ENCODE peak calls at places on chromosomes 16 and 17, in seven cellular contexts. U is IMR-90, A is HepG2, W is K562, Y is H1, C is HCT116, N is GM12878. Q is an unnamed sample.

GRCh38 chr16:88618182-88618955 is 20.0 kb upstream of the IL17C start:
- DNase-seq in C (no peak), N (no peak), U (peak), Y (no peak), A (peak), W (peak), Q (no peak)

GRCh38 chr17:20084621-20085282 is 75.6 kb downstream of the SPECC1 start:
- DNase-seq in A (no peak), C (no peak), W (no peak), N (no peak), U (no peak), Y (no peak), Q (no peak)

GRCh38 chr17:50318551-50319310 is 27.2 kb upstream of the XYLT2 start:
- DNase-seq in C (no peak), N (no peak), A (no peak), W (no peak), U (peak), Y (no peak), Q (no peak)

GRCh38 chr17:49437696-49438438 is 23.2 kb upstream of the PHB1 start:
- DNase-seq in A (no peak), U (no peak), C (no peak), Y (peak), N (no peak), W (no peak), Q (no peak)

GRCh38 chr16:71367243-71367976 is 8.9 kb downstream of the CALB2 start:
- DNase-seq in C (peak), N (peak), Y (peak), U (peak), A (peak), W (peak), Q (peak)

GRCh38 chr16:48811478-48811877 is 201.5 kb upstream of the N4BP1 start:
- DNase-seq in C (no peak), U (no peak), W (no peak), A (no peak), N (no peak), Y (no peak), Q (no peak)

GRCh38 chr16:30030841-30031413 is at the start of gene TLCD3B:
- DNase-seq in N (no peak), A (no peak), C (no peak), U (no peak), Y (peak), W (peak), Q (no peak)

GRCh38 chr17:76582660-76583059 is 3.0 kb downstream of the ST6GALNAC2 start:
- DNase-seq in C (no peak), Y (no peak), U (no peak), N (no peak), A (no peak), W (no peak), Q (no peak)

GRCh38 chr17:54848368-54848987 is 52.2 kb upstream of the TOM1L1 start:
- DNase-seq in U (no peak), Y (no peak), N (no peak), C (no peak), W (no peak), A (no peak), Q (no peak)

GRCh38 chr17:42436401-42436800 is 13.3 kb upstream of the CAVIN1 start:
- DNase-seq in W (peak), C (no peak), U (peak), Y (no peak), N (no peak), A (peak), Q (no peak)

GRCh38 chr17:694239-694638 is 20.4 kb downstream of the VPS53 start:
- DNase-seq in N (no peak), U (peak), Y (no peak), C (no peak), W (no peak), A (no peak), Q (peak)

GRCh38 chr17:57518587-57519118 is 226.4 kb downstream of the CCDC182 start:
- DNase-seq in N (no peak), A (no peak), Y (no peak), C (no peak), W (no peak), U (no peak), Q (no peak)

GRCh38 chr17:71118039-71118438 is 948.7 kb downstream of the KCNJ2 start:
- DNase-seq in C (peak), Y (no peak), N (no peak), A (no peak), U (peak), W (no peak), Q (peak)

GRCh38 chr16:89178453-89179147 is 7.1 kb downstream of the CDH15 start:
- DNase-seq in Y (no peak), N (no peak), W (no peak), U (no peak), C (no peak), A (no peak), Q (no peak)

GRCh38 chr16:56576585-56577299 is 11.9 kb downstream of the MT4 start:
- DNase-seq in Y (peak), C (peak), N (peak), A (peak), U (peak), W (peak), Q (peak)

GRCh38 chr16:20285993-20286499 is 41.3 kb downstream of the GP2 start:
- DNase-seq in W (no peak), U (no peak), Y (no peak), A (no peak), N (no peak), C (no peak), Q (no peak)

GRCh38 chr16:81151648-81152047 is 55.5 kb upstream of the GCSH start:
- DNase-seq in N (no peak), U (no peak), C (no peak), W (no peak), A (no peak), Y (no peak), Q (no peak)

GRCh38 chr17:27153005-27153404 is 140.9 kb upstream of the WSB1 start:
- DNase-seq in A (no peak), Y (no peak), W (no peak), U (peak), N (no peak), C (no peak), Q (no peak)

GRCh38 chr17:73942668-73943415 is 260.6 kb upstream of the RPL38 start:
- DNase-seq in N (no peak), U (no peak), W (no peak), A (no peak), Y (no peak), C (no peak), Q (no peak)
- TF ChIP-seq CEBPB in N (no peak), U (no peak), W (no peak), A (no peak), Y (no peak), C (no peak), Q (no peak)

DNA sequence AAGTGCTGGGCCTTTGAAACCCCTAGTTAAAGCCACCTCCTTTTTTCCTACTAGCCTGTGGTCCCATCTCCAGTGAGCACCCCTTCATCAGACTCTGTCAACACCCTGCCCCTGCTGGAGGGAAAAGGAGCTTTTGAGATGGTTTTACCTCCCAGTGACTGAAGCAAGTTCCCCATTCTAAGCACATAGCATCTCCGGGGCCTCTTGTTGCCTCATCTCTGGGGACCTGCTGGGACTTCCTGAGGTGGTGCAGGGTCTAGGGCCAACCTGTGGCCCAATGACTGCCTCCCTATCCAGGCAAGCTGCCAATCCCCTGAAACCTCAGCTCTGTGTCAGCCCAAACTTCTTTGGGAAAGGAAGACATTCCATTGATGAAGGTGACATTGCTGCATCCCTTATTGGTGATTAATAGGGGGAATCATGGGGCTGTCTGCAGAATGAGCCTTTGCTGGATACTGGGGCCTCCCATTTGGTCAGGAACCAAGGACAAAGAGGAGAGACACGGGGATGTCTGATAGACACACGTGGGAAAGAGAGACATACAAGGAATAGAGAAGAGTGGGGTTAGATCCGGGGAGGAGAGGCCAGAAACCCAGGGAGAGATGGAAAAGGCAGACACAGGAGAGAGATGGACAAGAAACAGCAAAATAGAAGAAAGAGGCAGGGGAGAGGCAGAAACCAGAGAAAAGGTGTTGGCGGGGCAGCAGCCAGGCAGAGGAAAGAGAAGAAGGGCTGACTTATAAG is 2.4 kb downstream of the C1QL1 start:
- DNase-seq in N (no peak), U (no peak), C (no peak), W (no peak), A (no peak), Y (no peak), Q (no peak)
- TF ChIP-seq CTCF in N (no peak), U (no peak), C (no peak), W (no peak), A (no peak), Y (no peak), Q (no peak)

DNA sequence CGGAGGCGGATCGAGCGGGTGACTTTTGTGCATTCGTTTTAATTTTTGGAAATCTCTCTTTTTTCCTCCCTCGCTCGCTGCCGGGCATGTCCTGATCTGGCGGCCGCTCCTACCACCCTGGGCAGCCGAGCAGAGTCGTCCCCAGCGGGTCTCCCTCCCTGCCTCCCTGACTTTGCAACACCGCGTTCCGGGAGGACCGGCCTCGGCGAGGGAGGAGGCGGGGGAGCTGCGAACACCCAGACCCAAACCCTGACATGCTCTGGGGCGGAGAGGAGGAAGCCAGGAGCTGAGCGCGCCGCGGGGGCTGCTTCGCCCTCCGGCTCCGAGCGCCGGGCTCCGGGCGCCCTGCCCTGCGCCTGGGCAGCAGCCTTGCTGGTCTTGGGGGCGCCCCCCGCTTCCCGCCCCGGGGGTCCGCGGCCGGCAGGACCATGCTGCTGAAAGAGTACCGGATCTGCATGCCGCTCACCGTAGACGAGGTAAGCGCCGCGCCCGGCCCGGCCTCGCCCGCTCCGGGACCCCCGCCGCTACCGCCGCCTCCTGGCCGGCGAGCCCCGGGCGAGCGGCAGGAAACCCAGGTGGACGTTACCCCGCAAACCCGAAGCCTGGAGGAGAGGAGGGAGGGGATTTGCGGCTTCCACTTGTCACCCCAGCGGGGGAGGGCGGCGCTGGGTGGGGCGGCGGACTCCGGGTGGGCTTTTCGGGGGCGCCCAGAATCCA is 804 bp downstream of the PITPNC1 start:
- DNase-seq in Y (no peak), C (no peak), W (peak), N (no peak), U (peak), A (no peak), Q (peak)
- TF ChIP-seq CEBPB in Y (no peak), C (no peak), W (no peak), N (no peak), U (no peak), A (no peak), Q (no peak)

DNA sequence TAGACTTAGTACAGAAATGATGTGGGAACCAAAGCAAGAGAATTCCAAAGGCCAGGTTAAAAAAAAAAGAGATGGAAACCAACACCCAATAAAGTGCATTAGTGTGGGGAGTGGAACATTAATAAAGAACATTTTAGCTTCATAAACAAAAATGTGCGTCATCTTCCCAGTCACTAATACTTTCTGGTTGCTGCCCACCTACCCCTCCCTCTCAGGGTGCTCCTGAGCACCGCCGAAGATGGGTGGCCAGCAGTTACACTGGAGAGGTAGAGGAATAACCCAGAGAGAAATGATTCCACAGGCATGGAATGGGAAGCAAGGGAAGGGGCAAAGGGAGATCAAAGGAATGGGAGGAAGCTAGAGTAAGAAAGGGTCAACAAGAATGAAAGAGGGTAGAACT is 6.0 kb upstream of the CHD3 start:
- DNase-seq in A (no peak), N (no peak), Y (no peak), U (no peak), W (no peak), C (no peak), Q (no peak)
- TF ChIP-seq CTCF in A (no peak), N (no peak), Y (no peak), U (no peak), W (no peak), C (no peak), Q (no peak)